ENCODE peak calls at places on chromosomes 12 and 14, in six cellular contexts. N is cardiac fibroblast, K is left ventricle myocardium inferior, C is non-pigmented ciliary epithelial cell, P is lower leg skin, J is D341Med. G is an unnamed sample.

GRCh38 chr14:36661506-36662257 is at the start of gene PAX9:
- DNase-seq in C (peak; percentile 45), J (no peak), K (peak; percentile 54), P (peak; percentile 95), N (peak; percentile 36), G (peak; percentile 92)

GRCh38 chr12:27571463-27571862 is 47.5 kb downstream of the PPFIBP1 start:
- DNase-seq in C (peak; percentile 76), P (no peak), J (no peak), N (peak; percentile 61), K (no peak), G (peak; percentile 44)

GRCh38 chr14:85217412-85217811 is 312.5 kb upstream of the FLRT2 start:
- DNase-seq in J (no peak), P (no peak), N (no peak), K (no peak), C (no peak), G (no peak)

GRCh38 chr14:79011091-79011919 is 841.1 kb downstream of the NRXN3 start:
- DNase-seq in N (peak; percentile 58), K (no peak), J (peak; percentile 45), C (peak; percentile 70), P (no peak), G (peak; percentile 59)

GRCh38 chr14:67359319-67359774 is 257 bp downstream of the ATP6V1D start:
- DNase-seq in N (peak; percentile 57), C (no peak), K (peak; percentile 25), P (no peak), J (no peak), G (peak; percentile 20)

GRCh38 chr12:126182619-126183236 is 1117.5 kb downstream of the AACS start:
- DNase-seq in J (no peak), K (no peak), P (no peak), C (no peak), N (peak; percentile 72), G (no peak)

GRCh38 chr14:57122129-57122528 is 146.6 kb downstream of the EXOC5 start:
- DNase-seq in K (no peak), P (no peak), N (no peak), J (no peak), C (no peak), G (no peak)

GRCh38 chr14:63941023-63941422 is 88.2 kb downstream of the SYNE2 start:
- DNase-seq in K (no peak), N (no peak), P (no peak), C (no peak), J (no peak), G (no peak)

GRCh38 chr12:18101043-18101442 is 11.1 kb upstream of the RERGL start:
- DNase-seq in P (no peak), C (no peak), K (no peak), J (no peak), N (no peak), G (no peak)

GRCh38 chr12:106238146-106238545 is 9.7 kb downstream of the CKAP4 start:
- DNase-seq in N (peak; percentile 27), K (peak; percentile 40), P (no peak), J (no peak), C (no peak), G (no peak)

GRCh38 chr12:3261782-3262359 is 184.7 kb downstream of the TSPAN9 start:
- DNase-seq in N (peak; percentile 63), C (no peak), K (no peak), J (no peak), P (no peak), G (no peak)

GRCh38 chr12:67915335-67915851 is 73.9 kb upstream of the IFNG-AS1 start:
- DNase-seq in C (no peak), P (no peak), J (no peak), K (no peak), N (no peak), G (no peak)

GRCh38 chr14:33848706-33849454 is 102.0 kb downstream of the EGLN3 start:
- DNase-seq in P (no peak), J (peak; percentile 90), N (peak; percentile 61), K (peak; percentile 46), C (no peak), G (peak; percentile 84)

GRCh38 chr12:115606040-115606439 is 671.5 kb downstream of the MED13L start:
- DNase-seq in K (no peak), C (no peak), J (no peak), P (no peak), N (no peak), G (no peak)

GRCh38 chr12:45130881-45131281 is 80.0 kb upstream of the DBX2 start:
- DNase-seq in J (peak; percentile 71), C (peak; percentile 28), N (peak; percentile 78), P (no peak), K (no peak), G (peak; percentile 77)

GRCh38 chr14:56217380-56218045 is 99.3 kb downstream of the PELI2 start:
- DNase-seq in C (no peak), P (no peak), K (no peak), J (no peak), N (no peak), G (no peak)

GRCh38 chr14:80136358-80136757 is 74.9 kb downstream of the DIO2 start:
- DNase-seq in K (no peak), N (no peak), C (no peak), J (no peak), P (no peak), G (no peak)

GRCh38 chr14:54814076-54814475 is 88.5 kb downstream of the GCH1 start:
- DNase-seq in C (no peak), P (no peak), J (no peak), K (no peak), N (no peak), G (peak; percentile 44)

GRCh38 chr12:117168976-117169375 is 21.3 kb downstream of the FBXO21 start:
- DNase-seq in N (no peak), C (no peak), K (no peak), P (no peak), J (no peak), G (no peak)

GRCh38 chr12:98864363-98864762 is 219.3 kb downstream of the APAF1 start:
- DNase-seq in J (no peak), P (no peak), C (no peak), N (no peak), K (no peak), G (no peak)